ENCODE peak calls at places on chromosomes 1 and 21, in eight cellular contexts. J is colonic mucosa; E is neural progenitor cell; T is CD8-positive, alpha-beta T cell; H is ovary; P is RWPE2; C is kidney; Q is body of pancreas. G is an unnamed sample.

GRCh38 chr1:171800342-171800741 is 18.9 kb downstream of the METTL13 start:
- DNase-seq in Q (no peak), E (no peak), T (no peak), J (no peak), C (no peak), P (no peak), H (no peak), G (no peak)

GRCh38 chr1:1304331-1305299 is 3.1 kb downstream of the ACAP3 start:
- DNase-seq in P (peak), Q (peak), H (peak), J (peak), C (peak), E (peak), T (no peak), G (peak)

GRCh38 chr21:33492571-33492970 is 1.1 kb upstream of the DNAJC28 start:
- DNase-seq in C (no peak), J (no peak), P (no peak), Q (no peak), H (no peak), T (no peak), E (no peak), G (peak)

GRCh38 chr1:169124459-169124858 is 18.0 kb downstream of the ATP1B1 start:
- DNase-seq in J (no peak), T (no peak), E (no peak), C (no peak), Q (peak), P (no peak), H (no peak), G (no peak)

GRCh38 chr1:28172690-28173150 is 3.8 kb downstream of the PTAFR start:
- DNase-seq in J (peak), Q (peak), H (no peak), E (no peak), C (no peak), T (peak), P (no peak), G (no peak)

GRCh38 chr1:44112486-44112885 is 6.1 kb upstream of the KLF17 start:
- DNase-seq in Q (no peak), P (no peak), E (no peak), C (no peak), H (no peak), T (no peak), J (no peak), G (peak)

GRCh38 chr1:94327001-94327685 is 89.8 kb upstream of the ARHGAP29 start:
- DNase-seq in J (peak), H (peak), E (peak), P (no peak), Q (peak), C (peak), T (no peak), G (peak)

GRCh38 chr21:14236180-14236579 is 20.2 kb downstream of the RBM11 start:
- DNase-seq in Q (no peak), C (no peak), P (no peak), H (no peak), T (no peak), J (no peak), E (no peak), G (no peak)

GRCh38 chr21:34092241-34092921 is 19.0 kb downstream of the MRPS6 start:
- DNase-seq in H (no peak), T (no peak), P (no peak), Q (no peak), C (no peak), J (no peak), E (no peak), G (no peak)

GRCh38 chr1:246785536-246786111 is 61.4 kb downstream of the SCCPDH start:
- DNase-seq in T (no peak), P (no peak), H (no peak), E (no peak), J (no peak), C (no peak), Q (no peak), G (no peak)

GRCh38 chr1:155122308-155122707 is 5.4 kb upstream of the EFNA1 start:
- DNase-seq in H (no peak), Q (no peak), P (no peak), T (no peak), E (no peak), C (no peak), J (no peak), G (no peak)

GRCh38 chr1:27554777-27555699 is 48.9 kb downstream of the AHDC1 start:
- DNase-seq in J (no peak), C (no peak), Q (no peak), E (no peak), P (no peak), T (no peak), H (peak), G (no peak)

GRCh38 chr21:29920938-29921337 is 18.9 kb downstream of the GRIK1 start:
- DNase-seq in J (no peak), E (no peak), T (no peak), C (no peak), Q (peak), H (no peak), P (no peak), G (no peak)

GRCh38 chr1:30765610-30766434 is 8.2 kb upstream of the LAPTM5 start:
- DNase-seq in Q (no peak), P (no peak), J (no peak), E (no peak), H (no peak), C (no peak), T (no peak), G (no peak)

GRCh38 chr1:230379462-230379861 is 46.7 kb downstream of the PGBD5 start:
- DNase-seq in P (no peak), H (no peak), T (no peak), E (no peak), J (no peak), Q (no peak), C (no peak), G (no peak)

GRCh38 chr1:183769956-183770815 is 34.7 kb upstream of the RGL1 start:
- DNase-seq in T (no peak), Q (no peak), C (no peak), J (no peak), E (no peak), P (no peak), H (no peak), G (no peak)

GRCh38 chr1:175198332-175198731 is 5.8 kb upstream of the KIAA0040 start:
- DNase-seq in T (no peak), P (no peak), C (no peak), Q (no peak), E (no peak), J (no peak), H (no peak), G (no peak)

GRCh38 chr1:156958247-156958714 is 37.8 kb downstream of the LRRC71 start:
- DNase-seq in C (no peak), J (no peak), E (no peak), H (no peak), Q (no peak), T (no peak), P (no peak), G (no peak)

GRCh38 chr1:156959414-156959813 is 39.0 kb downstream of the LRRC71 start:
- DNase-seq in C (no peak), H (no peak), E (no peak), T (no peak), P (no peak), J (no peak), Q (no peak), G (no peak)

GRCh38 chr1:156964431-156964830 is 44.0 kb downstream of the LRRC71 start:
- DNase-seq in T (no peak), E (no peak), P (no peak), Q (no peak), C (no peak), H (no peak), J (no peak), G (peak)

GRCh38 chr1:156963621-156964020 is 43.2 kb downstream of the LRRC71 start:
- DNase-seq in C (no peak), T (peak), E (no peak), Q (no peak), P (no peak), H (no peak), J (peak), G (no peak)

DNA sequence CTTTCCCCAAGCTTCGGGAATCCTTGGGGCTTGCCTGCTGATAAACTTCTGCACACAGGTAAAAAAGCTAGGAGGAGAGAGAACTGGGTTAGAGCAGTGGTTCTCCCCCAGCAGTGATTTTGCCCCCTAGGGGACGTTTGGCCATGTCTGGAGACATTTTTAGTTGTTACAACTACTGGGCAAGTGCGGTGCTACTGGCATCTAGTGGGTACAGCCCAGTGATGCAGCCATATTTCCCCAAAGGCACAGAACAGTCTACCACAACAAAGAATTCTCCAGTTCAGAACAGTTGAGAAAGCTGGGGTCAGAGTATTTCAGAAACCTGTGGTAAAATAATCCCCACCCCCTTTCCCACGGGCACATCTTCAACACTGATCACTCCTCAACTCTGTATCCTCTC is 41.3 kb downstream of the LRRC71 start:
- DNase-seq in C (no peak), Q (no peak), P (no peak), T (peak), E (peak), J (no peak), H (no peak), G (no peak)
- TF ChIP-seq CTCF in C (no peak), Q (no peak), P (no peak), T (peak), E (peak), J (no peak), H (no peak), G (peak)

GRCh38 chr1:109254621-109255096 is 5.3 kb downstream of the CELSR2 start:
- DNase-seq in P (no peak), C (peak), T (no peak), H (no peak), E (no peak), J (no peak), Q (no peak), G (no peak)
- H3K4me3 ChIP-seq in P (no peak), C (no peak), T (no peak), H (no peak), E (peak), J (no peak), Q (no peak), G (no peak)

GRCh38 chr1:235866207-235866912 is at the start of gene LYST:
- DNase-seq in C (no peak), H (peak), E (peak), P (peak), T (peak), Q (peak), J (peak), G (peak)
- TF ChIP-seq CTCF in C (no peak), H (peak), E (no peak), P (peak), T (peak), Q (no peak), J (peak), G (peak)

GRCh38 chr1:114780344-114781226 is at the start of gene SIKE1:
- DNase-seq in H (peak), P (peak), C (peak), E (peak), Q (peak), J (peak), T (peak), G (peak)
- H3K4me3 ChIP-seq in H (peak), P (peak), C (peak), E (peak), Q (peak), J (peak), T (peak), G (peak)

GRCh38 chr1:3986686-3987218 is 86.7 kb upstream of the C1orf174 start:
- DNase-seq in C (no peak), P (no peak), H (no peak), E (no peak), T (no peak), J (no peak), Q (no peak), G (no peak)
- TF ChIP-seq CTCF in C (no peak), P (no peak), H (no peak), E (no peak), T (no peak), J (no peak), Q (no peak), G (no peak)

G was measured in cardiac fibroblast.